ENCODE peak calls at places on chromosomes 11 and 22, in six cellular contexts. G is neural progenitor cell; T is psoas muscle; O is CD8-positive, alpha-beta T cell; H is prostate gland; C is IMR-90. N is an unnamed sample.

GRCh38 chr22:47692811-47693210 is 930.4 kb downstream of the TBC1D22A start:
- DNase-seq in O (no peak), H (no peak), G (no peak), C (no peak), T (no peak), N (no peak)

GRCh38 chr22:48068323-48068722 is 1305.9 kb downstream of the TBC1D22A start:
- DNase-seq in O (no peak), H (no peak), C (no peak), G (no peak), T (peak; percentile 17), N (no peak)

GRCh38 chr11:61359541-61359940 is 2.1 kb downstream of the CYB561A3 start:
- DNase-seq in G (no peak), C (no peak), O (no peak), H (no peak), T (no peak), N (no peak)

GRCh38 chr11:6567371-6567745 is 36.1 kb downstream of the RRP8 start:
- DNase-seq in H (peak; percentile 33), T (no peak), O (no peak), G (no peak), C (no peak), N (no peak)

GRCh38 chr11:126919147-126919823 is 81.3 kb downstream of the KIRREL3 start:
- DNase-seq in T (no peak), C (no peak), G (no peak), H (no peak), O (no peak), N (no peak)

GRCh38 chr22:28043269-28043668 is 124.2 kb upstream of the PITPNB start:
- DNase-seq in G (no peak), T (no peak), H (no peak), C (no peak), O (no peak), N (no peak)

GRCh38 chr22:46238541-46238940 is 11.6 kb downstream of the CDPF1 start:
- DNase-seq in O (no peak), T (peak; percentile 50), H (no peak), C (no peak), G (no peak), N (no peak)

GRCh38 chr22:22357024-22357868 is 112.7 kb downstream of the VPREB1 start:
- DNase-seq in H (peak; percentile 36), O (peak; percentile 37), G (peak; percentile 91), T (peak; percentile 80), C (peak; percentile 43), N (peak; percentile 85)

GRCh38 chr11:2443881-2444300 is 423 bp downstream of the TRPM5 start:
- DNase-seq in O (no peak), H (no peak), C (no peak), T (peak; percentile 35), G (peak; percentile 12), N (no peak)

GRCh38 chr11:6321356-6321755 is 1.1 kb upstream of the CAVIN3 start:
- DNase-seq in O (no peak), T (no peak), G (peak; percentile 14), C (no peak), H (no peak), N (no peak)

DNA sequence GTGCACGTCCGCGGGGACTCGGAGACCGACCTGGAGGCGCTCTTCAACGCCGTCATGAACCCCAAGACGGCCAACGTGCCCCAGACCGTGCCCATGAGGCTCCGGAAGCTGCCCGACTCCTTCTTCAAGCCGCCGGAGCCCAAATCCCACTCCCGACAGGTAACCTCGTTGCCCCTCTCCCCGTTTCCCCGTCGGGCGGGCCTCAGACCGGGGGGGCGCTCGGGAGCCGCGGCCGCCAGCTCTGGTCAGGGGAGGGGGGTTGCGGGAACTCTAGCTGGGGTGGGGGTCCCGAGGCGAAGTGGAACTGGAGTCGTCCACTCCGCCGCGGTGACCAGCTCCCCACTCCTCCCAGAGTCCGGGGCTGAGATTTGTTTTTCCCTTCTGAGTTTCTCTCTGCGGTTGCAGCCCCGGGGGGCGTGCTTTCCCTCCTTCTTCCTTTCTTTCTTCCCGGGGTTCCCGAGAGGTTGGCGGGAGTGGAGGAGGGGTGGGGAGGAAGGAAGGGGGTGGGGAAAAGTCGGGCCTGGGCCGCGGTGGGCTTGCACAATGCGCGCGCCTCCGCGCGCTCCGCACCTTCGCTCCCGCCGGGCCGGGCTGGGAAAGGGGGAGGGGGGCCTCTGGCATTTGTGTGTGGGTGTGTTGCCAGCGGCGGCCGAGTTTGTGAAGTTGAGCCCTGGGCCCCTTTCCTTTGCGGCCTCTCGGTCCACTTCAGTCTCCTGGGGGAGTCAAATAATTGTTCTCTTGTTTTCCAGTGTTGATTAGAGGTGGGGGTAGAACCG is 952 bp downstream of the YAP1 start:
- DNase-seq in T (peak; percentile 89), O (no peak), G (peak; percentile 93), H (peak; percentile 76), C (peak; percentile 81), N (peak; percentile 69)
- TF ChIP-seq CTCF in T (no peak), O (no peak), G (peak; percentile 36), H (no peak), C (peak; percentile 10), N (no peak)

GRCh38 chr11:71066311-71066710 is 186.1 kb downstream of the SHANK2 start:
- DNase-seq in O (no peak), T (no peak), H (no peak), G (no peak), C (no peak), N (no peak)
- H3K9me3 ChIP-seq in O (no peaks in the 10 kb centered on the region), T (no peaks in the 10 kb centered on the region), H (no peaks in the 10 kb centered on the region), G (no peaks in the 10 kb centered on the region), C (no peaks in the 10 kb centered on the region), N (no peaks in the 10 kb centered on the region)

GRCh38 chr22:38124236-38124974 is 13.9 kb upstream of the BAIAP2L2 start:
- DNase-seq in G (peak; percentile 45), H (no peak), O (no peak), C (no peak), T (no peak), N (no peak)

GRCh38 chr22:38125038-38125610 is 14.6 kb upstream of the BAIAP2L2 start:
- DNase-seq in C (no peak), T (no peak), O (no peak), G (no peak), H (no peak), N (no peak)

GRCh38 chr22:38120359-38121110 is 10.1 kb upstream of the BAIAP2L2 start:
- DNase-seq in O (no peak), C (no peak), H (no peak), T (no peak), G (no peak), N (no peak)

GRCh38 chr22:38125731-38126344 is 15.4 kb upstream of the BAIAP2L2 start:
- DNase-seq in O (no peak), H (no peak), G (no peak), T (no peak), C (no peak), N (no peak)

GRCh38 chr22:38122616-38123015 is 12.1 kb upstream of the BAIAP2L2 start:
- DNase-seq in T (no peak), G (no peak), H (no peak), C (no peak), O (no peak), N (no peak)
- H3K27me3 ChIP-seq in T (no peaks in the 10 kb centered on the region), G (no peaks in the 10 kb centered on the region), H (no peaks in the 10 kb centered on the region), C (peaks cover 3% of the 10 kb centered on the region), O (no peaks in the 10 kb centered on the region), N (no peaks in the 10 kb centered on the region)

GRCh38 chr11:62665630-62666258 is 632 bp downstream of the CSKMT start:
- DNase-seq in C (peak; percentile 66), O (peak; percentile 36), T (peak; percentile 79), H (peak; percentile 16), G (peak; percentile 73), N (peak; percentile 58)
- TF ChIP-seq CTCF in C (no peak), O (no peak), T (no peak), H (no peak), G (no peak), N (no peak)

DNA sequence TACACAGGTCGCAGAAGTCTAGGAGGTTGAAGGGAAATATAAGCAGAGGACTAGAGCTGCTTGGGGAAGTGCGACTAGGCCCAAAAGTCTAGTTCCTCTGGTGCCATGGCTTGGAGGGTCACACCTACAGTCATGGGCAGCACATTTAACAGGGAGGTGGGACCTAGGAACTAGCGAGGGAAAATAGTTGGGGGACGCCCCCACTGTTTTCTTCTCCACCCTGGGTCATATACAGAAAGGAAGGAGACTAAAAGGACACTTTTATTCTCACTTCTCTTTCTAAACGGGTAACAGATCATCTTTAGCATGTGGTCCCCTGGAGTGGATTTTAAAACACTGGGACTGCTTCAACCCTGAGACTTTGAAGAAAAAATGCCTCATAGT is 16.6 kb downstream of the APIP start:
- DNase-seq in T (no peak), G (peak; percentile 5), C (no peak), H (no peak), O (no peak), N (no peak)
- H3K9me3 ChIP-seq in T (peaks cover 14% of the 10 kb centered on the region), G (peaks cover 16% of the 10 kb centered on the region), C (peaks cover 17% of the 10 kb centered on the region), H (no peaks in the 10 kb centered on the region), O (peaks cover 29% of the 10 kb centered on the region), N (no peaks in the 10 kb centered on the region)

GRCh38 chr22:41273128-41273527 is 12.9 kb downstream of the RANGAP1 start:
- DNase-seq in T (no peak), H (no peak), O (no peak), C (no peak), G (no peak), N (no peak)

GRCh38 chr22:41264408-41264941 is 21.5 kb downstream of the RANGAP1 start:
- DNase-seq in H (no peak), O (no peak), T (no peak), C (no peak), G (no peak), N (no peak)

GRCh38 chr22:41263704-41264103 is 22.3 kb downstream of the RANGAP1 start:
- DNase-seq in O (no peak), G (no peak), T (no peak), H (no peak), C (peak; percentile 28), N (no peak)

GRCh38 chr22:41271787-41272186 is 14.2 kb downstream of the RANGAP1 start:
- DNase-seq in G (no peak), H (no peak), O (no peak), C (no peak), T (peak; percentile 36), N (no peak)

DNA sequence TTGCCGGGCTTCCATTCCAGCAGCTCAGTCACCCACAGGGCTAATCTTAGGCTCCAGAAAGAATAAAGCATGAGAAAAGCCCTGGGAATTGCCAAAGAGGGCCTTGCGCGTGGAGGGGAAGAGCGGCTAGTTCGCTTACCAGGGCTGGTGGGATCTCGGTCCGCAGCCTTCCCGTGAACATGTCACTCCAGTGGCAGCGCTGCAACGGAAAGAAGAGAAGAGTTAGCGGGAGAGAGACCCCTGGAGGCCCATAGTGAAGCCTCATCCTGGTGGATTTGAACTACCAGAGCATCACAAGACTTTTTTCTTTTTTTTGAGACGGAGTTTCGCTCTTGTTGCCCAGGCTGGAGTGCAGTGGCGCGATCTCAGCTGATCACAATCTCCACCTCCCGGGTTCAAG is 18.0 kb downstream of the RANGAP1 start:
- DNase-seq in G (no peak), C (no peak), T (no peak), O (no peak), H (no peak), N (no peak)
- H3K27me3 ChIP-seq in G (no peaks in the 10 kb centered on the region), C (no peaks in the 10 kb centered on the region), T (no peaks in the 10 kb centered on the region), O (no peaks in the 10 kb centered on the region), H (no peaks in the 10 kb centered on the region), N (no peaks in the 10 kb centered on the region)

N was measured in pancreas.